ENCODE peak calls at places on chromosomes 5 and 9, in six cellular contexts. D is prostate gland, M is ovary, L is neural progenitor cell, T is HepG2, A is right cardiac atrium. V is an unnamed sample. For H3K4me1 and H3K27me3, the result is how much of the 10 kb centered on the place peaks cover.

GRCh38 chr5:9265391-9266287 is 280.2 kb downstream of the SEMA5A start:
- DNase-seq in A (peak), T (no peak), D (peak), M (no peak), L (peak), V (peak)

GRCh38 chr5:96807099-96807654 is 568 bp downstream of the ERAP1 start:
- DNase-seq in T (peak), M (peak), D (peak), A (peak), L (peak), V (peak)

GRCh38 chr9:131838581-131839280 is 98.9 kb upstream of the RAPGEF1 start:
- DNase-seq in T (no peak), M (no peak), L (peak), D (no peak), A (no peak), V (no peak)

GRCh38 chr5:61604626-61605025 is 272.6 kb downstream of the ZSWIM6 start:
- DNase-seq in T (no peak), L (no peak), M (no peak), A (no peak), D (peak), V (no peak)

GRCh38 chr5:98458004-98458403 is 315.5 kb upstream of the RGMB start:
- DNase-seq in T (no peak), A (no peak), M (no peak), D (no peak), L (no peak), V (no peak)

GRCh38 chr5:174910245-174910737 is 185.9 kb downstream of the MSX2 start:
- DNase-seq in T (peak), A (peak), D (peak), L (peak), M (peak), V (peak)

GRCh38 chr5:75435101-75435500 is 76.3 kb downstream of the CERT1 start:
- DNase-seq in M (no peak), L (no peak), T (no peak), A (no peak), D (no peak), V (no peak)

GRCh38 chr5:52801329-52801728 is 13.6 kb downstream of the ITGA1 start:
- DNase-seq in M (peak), T (no peak), L (peak), D (no peak), A (peak), V (no peak)

GRCh38 chr5:180636403-180637075 is 12.9 kb downstream of the FLT4 start:
- DNase-seq in D (no peak), L (no peak), T (no peak), M (no peak), A (no peak), V (peak)

GRCh38 chr5:159262472-159262858 is 625 bp upstream of the UBLCP1 start:
- DNase-seq in D (no peak), M (no peak), L (no peak), A (no peak), T (no peak), V (no peak)

GRCh38 chr5:9947944-9948343 is 301.7 kb downstream of the ATPSCKMT start:
- DNase-seq in D (no peak), M (no peak), A (no peak), T (no peak), L (no peak), V (no peak)

GRCh38 chr5:102223542-102224444 is 72.3 kb downstream of the SLCO4C1 start:
- DNase-seq in L (peak), M (no peak), T (peak), A (no peak), D (no peak), V (no peak)

GRCh38 chr5:140205216-140205615 is 30.2 kb downstream of the CYSTM1 start:
- DNase-seq in T (no peak), M (no peak), A (no peak), D (no peak), L (no peak), V (no peak)

DNA sequence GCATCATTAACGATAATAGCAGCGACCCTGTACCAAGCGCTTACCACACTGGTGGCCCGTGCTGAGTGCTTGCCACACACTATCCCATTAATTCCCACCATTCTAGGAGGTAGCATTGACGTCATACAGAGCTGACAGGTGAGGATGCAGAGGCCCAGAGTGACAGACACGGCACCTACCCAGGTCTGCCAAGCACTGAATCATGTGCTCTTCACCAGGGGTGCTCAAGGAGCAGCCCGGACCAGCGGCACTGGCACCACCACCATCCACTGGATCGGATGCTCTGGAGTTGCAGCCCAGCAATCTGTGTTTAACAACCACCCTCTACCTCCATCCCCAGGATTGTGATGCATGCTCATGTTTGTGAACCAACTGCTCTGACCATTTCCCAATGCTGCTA is 3.4 kb downstream of the TNIP1 start:
- DNase-seq in D (no peak), L (no peak), A (no peak), T (no peak), M (no peak), V (no peak)
- H3K4me1 ChIP-seq in D (under half), L (under half), A (under half), T (half or more), M (under half), V (under half)

GRCh38 chr5:171630670-171631065 is 154.9 kb upstream of the SMIM23 start:
- DNase-seq in T (no peak), L (no peak), D (no peak), A (no peak), M (no peak), V (no peak)
- H3K27me3 ChIP-seq in T (under half), L (half or more), D (under half), A (under half), M (under half), V (under half)

GRCh38 chr9:134487066-134487710 is 154.4 kb upstream of the COL5A1 start:
- DNase-seq in L (no peak), A (peak), M (peak), D (no peak), T (no peak), V (peak)

GRCh38 chr9:134490446-134490845 is 151.2 kb upstream of the COL5A1 start:
- DNase-seq in T (no peak), M (no peak), L (no peak), A (no peak), D (no peak), V (peak)

GRCh38 chr9:134488251-134488900 is 153.2 kb upstream of the COL5A1 start:
- DNase-seq in M (no peak), L (no peak), D (no peak), A (peak), T (no peak), V (no peak)

GRCh38 chr9:134489621-134490380 is 151.8 kb upstream of the COL5A1 start:
- DNase-seq in D (no peak), T (no peak), M (no peak), A (peak), L (no peak), V (no peak)

DNA sequence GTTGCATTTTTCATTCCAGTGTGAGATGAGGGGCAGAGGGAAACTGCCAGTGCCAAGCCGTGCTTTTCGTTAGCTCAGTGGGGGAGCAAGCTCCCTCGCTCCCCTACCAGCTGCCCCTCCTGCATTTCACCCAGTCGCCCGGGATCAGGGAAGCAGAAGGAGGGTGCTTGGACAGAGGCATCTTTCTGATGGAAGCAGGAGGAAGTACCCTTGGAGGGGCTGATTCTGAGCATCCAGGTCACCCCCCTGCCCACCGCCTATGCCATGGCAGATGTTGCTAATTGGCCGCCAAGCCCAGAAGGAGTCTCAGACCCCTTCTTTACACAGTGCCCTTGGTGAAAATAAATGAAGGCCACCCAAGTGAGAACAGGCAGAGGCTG is 152.7 kb upstream of the COL5A1 start:
- DNase-seq in T (no peak), A (peak), L (no peak), D (no peak), M (no peak), V (no peak)
- H3K4me3 ChIP-seq in T (no peak), A (no peak), L (no peak), D (no peak), M (no peak), V (no peak)

GRCh38 chr5:163401271-163401670 is 36.1 kb upstream of the CCNG1 start:
- DNase-seq in A (no peak), T (no peak), D (no peak), M (no peak), L (no peak), V (no peak)
- H3K4me1 ChIP-seq in A (under half), T (under half), D (under half), M (under half), L (under half), V (under half)

DNA sequence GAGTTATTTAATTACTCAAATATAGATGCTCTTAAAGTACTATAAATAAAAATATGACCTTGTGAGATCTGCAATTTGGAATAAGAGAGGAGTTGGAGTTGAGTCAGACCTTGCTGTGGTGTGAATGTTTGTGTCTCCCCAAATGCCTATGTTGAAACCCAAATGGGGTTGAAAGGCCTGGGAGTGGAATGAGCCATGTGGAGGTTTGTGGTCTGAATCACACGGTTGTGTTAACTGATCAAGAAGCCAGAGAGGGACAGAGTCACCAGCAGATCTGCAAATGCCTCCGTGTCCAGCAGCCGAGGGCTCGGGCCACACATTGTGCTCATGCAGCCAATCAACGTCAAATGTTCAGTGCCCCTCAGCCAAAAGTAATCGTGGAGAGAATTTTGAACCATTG is 404.4 kb downstream of the ICE1 start:
- DNase-seq in L (no peak), T (no peak), D (no peak), A (no peak), M (no peak), V (no peak)
- H3K27me3 ChIP-seq in L (under half), T (under half), D (under half), A (under half), M (under half), V (under half)

DNA sequence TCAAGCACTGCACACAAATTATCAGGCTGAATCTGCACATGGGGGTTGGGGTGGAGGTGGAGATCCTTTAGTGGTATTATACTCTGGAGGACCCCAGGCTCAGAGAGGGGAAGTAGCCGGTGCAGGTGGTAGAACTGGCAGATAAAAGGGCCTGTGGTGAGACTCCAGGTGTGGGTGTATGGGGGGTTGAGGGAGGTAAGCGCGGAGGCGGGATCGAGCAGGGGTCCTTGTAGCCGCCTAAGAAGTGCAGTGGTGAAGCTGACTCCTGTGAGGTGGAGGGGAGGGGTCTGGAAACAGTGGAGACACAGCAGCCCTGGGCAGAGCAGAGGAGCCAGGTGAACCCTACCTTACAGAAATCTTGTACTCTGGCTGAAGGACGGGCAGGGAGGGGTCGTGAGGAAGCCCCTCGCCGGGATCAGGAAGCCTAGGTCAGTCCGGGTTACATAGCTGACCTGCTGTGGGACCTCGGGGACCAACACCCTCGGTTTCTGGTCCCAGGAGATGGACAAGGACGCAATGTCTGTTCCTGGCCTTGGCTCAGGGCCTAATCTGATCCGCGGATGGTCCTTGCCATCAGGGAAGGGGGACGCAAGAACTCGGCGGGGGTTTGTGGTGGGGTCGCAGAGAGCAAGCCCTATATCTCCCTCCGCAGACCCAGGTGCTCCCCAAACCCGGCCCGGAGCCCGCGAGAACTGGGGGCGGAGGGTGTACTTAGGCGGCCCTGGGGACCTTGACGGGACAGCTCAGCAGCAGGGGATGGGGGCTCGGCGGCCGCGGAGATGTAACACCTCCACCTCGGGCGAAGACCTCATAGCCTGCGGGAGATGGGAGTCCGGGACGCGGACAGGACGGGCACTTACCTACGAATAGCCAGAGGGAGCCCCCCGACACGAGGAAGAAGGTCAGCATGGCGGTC is 555 bp downstream of the ACSL6 start:
- DNase-seq in A (no peak), D (no peak), M (no peak), T (no peak), L (peak), V (no peak)
- H3K4me3 ChIP-seq in A (peak), D (peak), M (peak), T (peak), L (peak), V (peak)

DNA sequence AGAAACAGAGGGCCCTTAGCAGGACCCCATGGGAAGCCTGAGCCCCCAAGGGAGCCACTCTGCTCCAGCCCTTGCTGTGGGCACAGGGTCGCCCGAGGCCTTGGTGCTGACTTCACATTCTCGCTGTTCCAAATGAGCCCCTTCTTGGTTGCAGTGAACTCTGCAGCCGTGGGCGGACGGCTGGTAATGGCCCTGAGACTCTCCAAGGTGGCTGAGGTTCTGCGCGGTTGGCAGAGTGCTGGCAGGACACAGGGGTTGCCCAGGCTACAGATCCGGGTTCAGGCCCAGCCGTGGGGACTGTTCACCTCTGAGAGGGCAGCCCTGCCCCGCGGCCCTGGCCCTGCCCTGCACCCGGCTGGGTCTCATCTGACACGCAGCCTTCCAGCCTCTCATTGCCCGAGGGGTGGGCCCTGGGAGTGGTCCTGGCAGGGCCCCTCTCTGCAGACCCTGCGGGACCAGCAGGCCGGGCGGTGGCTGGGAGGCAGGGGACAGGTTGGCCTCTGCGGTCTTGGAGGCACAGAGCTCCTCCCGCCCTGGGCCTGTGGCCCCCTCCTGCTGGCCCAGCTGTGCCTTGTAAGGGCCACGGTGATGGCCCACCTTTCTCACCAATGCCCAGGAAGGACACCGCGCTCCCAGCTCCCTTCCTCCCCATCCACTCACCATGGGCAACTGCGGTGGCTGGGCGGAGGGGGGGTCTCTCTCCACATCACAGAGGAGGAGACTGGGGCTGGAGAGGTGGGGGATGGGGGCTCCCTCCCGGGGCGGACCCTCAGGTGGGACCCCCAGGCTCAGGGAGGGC is 51.6 kb downstream of the AHRR start:
- DNase-seq in T (no peak), D (peak), L (no peak), A (no peak), M (no peak), V (peak)
- H3K4me1 ChIP-seq in T (under half), D (under half), L (under half), A (under half), M (under half), V (under half)

DNA sequence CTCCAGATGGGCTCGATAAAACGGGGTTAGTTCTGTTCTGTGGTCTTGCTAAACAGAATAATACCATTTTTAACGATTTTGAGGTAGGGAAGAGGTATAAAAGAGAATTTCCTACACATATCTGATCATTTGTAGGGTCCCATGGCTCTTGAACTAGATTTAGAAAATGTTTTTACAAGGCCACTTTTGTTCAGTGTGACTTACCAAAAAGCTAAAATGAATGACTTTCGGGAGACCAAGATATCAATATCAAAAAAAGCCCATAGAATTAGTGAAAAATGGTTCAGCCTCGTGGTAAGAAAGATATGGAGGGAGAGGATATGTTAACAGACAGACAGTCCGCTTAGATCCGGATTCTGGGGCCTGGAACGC is 3.2 kb downstream of the NR2F1-AS1 start:
- DNase-seq in L (no peak), T (no peak), M (no peak), A (no peak), D (no peak), V (no peak)
- H3K27me3 ChIP-seq in L (half or more), T (under half), M (under half), A (under half), D (under half), V (half or more)

GRCh38 chr9:109323771-109324170 is 2.9 kb upstream of the EPB41L4B start:
- DNase-seq in A (no peak), T (no peak), L (no peak), M (no peak), D (no peak), V (no peak)

GRCh38 chr9:109325089-109325488 is 4.2 kb upstream of the EPB41L4B start:
- DNase-seq in M (no peak), D (no peak), T (no peak), L (no peak), A (no peak), V (no peak)

GRCh38 chr9:109335121-109335520 is 14.3 kb upstream of the EPB41L4B start:
- DNase-seq in A (no peak), D (no peak), T (no peak), M (no peak), L (no peak), V (no peak)

GRCh38 chr9:109331353-109331752 is 10.5 kb upstream of the EPB41L4B start:
- DNase-seq in T (no peak), A (peak), L (no peak), M (peak), D (peak), V (peak)

GRCh38 chr9:109329274-109330258 is 8.7 kb upstream of the EPB41L4B start:
- DNase-seq in T (peak), D (peak), A (peak), L (no peak), M (peak), V (peak)
- H3K4me3 ChIP-seq in T (peak), D (no peak), A (no peak), L (no peak), M (no peak), V (no peak)

GRCh38 chr9:86975086-86975485 is 27.8 kb upstream of the GAS1 start:
- DNase-seq in D (no peak), A (no peak), M (no peak), L (no peak), T (no peak), V (no peak)
- H3K4me1 ChIP-seq in D (under half), A (under half), M (under half), L (under half), T (under half), V (under half)

V was measured in left lung.